ENCODE peak calls at places on chromosomes 4 and X, in four cellular contexts. C is kidney, I is iPS-NIHi11, H is WTC11. K is an unnamed sample.

GRCh38 chr4:85233516-85233915 is 241.4 kb upstream of the ARHGAP24 start:
- DNase-seq in I (no peak), C (no peak), H (no peak), K (no peak)

GRCh38 chr4:7911044-7911578 is 28.6 kb downstream of the AFAP1 start:
- DNase-seq in C (peak), H (peak), I (peak), K (no peak)

GRCh38 chr4:107391630-107392028 is 328.4 kb downstream of the PAPSS1 start:
- DNase-seq in I (no peak), C (no peak), H (no peak), K (no peak)

GRCh38 chr4:108030332-108030731 is 40.6 kb downstream of the HADH start:
- DNase-seq in I (peak), C (no peak), H (peak), K (no peak)

GRCh38 chr4:147948336-147948735 is 216.4 kb downstream of the ARHGAP10 start:
- DNase-seq in I (no peak), C (no peak), H (no peak), K (no peak)

GRCh38 chrX:136589966-136590365 is 58.0 kb downstream of the VGLL1 start:
- DNase-seq in I (no peak), H (no peak), C (no peak), K (no peak)

GRCh38 chrX:48589482-48590162 is 7.7 kb upstream of the WDR13 start:
- DNase-seq in H (no peak), I (no peak), C (peak), K (no peak)

GRCh38 chrX:23799469-23800065 is 16.6 kb downstream of the SAT1 start:
- DNase-seq in H (no peak), I (no peak), C (no peak), K (no peak)

GRCh38 chr4:129129143-129129542 is 33.2 kb downstream of the C4orf33 start:
- DNase-seq in H (no peak), C (no peak), I (no peak), K (no peak)

GRCh38 chr4:2246384-2247127 is 4.6 kb upstream of the HAUS3 start:
- DNase-seq in C (peak), H (no peak), I (no peak), K (peak)

GRCh38 chrX:38860106-38861013 is 59.1 kb downstream of the MID1IP1 start:
- DNase-seq in C (no peak), H (no peak), I (no peak), K (no peak)

GRCh38 chrX:150483576-150483975 is 84.8 kb upstream of the MTM1 start:
- DNase-seq in H (no peak), C (no peak), I (no peak), K (no peak)

GRCh38 chr4:152359208-152360044 is 176.5 kb downstream of the FBXW7 start:
- DNase-seq in H (no peak), C (no peak), I (no peak), K (no peak)

GRCh38 chr4:10023806-10024205 is 2.5 kb upstream of the SLC2A9 start:
- DNase-seq in C (no peak), I (no peak), H (no peak), K (no peak)

GRCh38 chr4:158807696-158808095 is 38.9 kb downstream of the FNIP2 start:
- DNase-seq in H (no peak), C (no peak), I (no peak), K (no peak)

GRCh38 chrX:72572248-72573157 is at the start of gene HDAC8:
- DNase-seq in H (peak), C (peak), I (peak), K (no peak)

GRCh38 chr4:88807499-88807898 is 109.9 kb upstream of the NAP1L5 start:
- DNase-seq in H (no peak), C (no peak), I (no peak), K (no peak)

GRCh38 chrX:13933851-13934250 is 95.8 kb downstream of the GEMIN8 start:
- DNase-seq in H (no peak), I (no peak), C (no peak), K (no peak)

GRCh38 chr4:67103001-67103737 is 442.1 kb downstream of the CENPC start:
- DNase-seq in I (no peak), H (no peak), C (no peak), K (no peak)

GRCh38 chr4:37632836-37633235 is 53.3 kb downstream of the RELL1 start:
- DNase-seq in I (no peak), C (no peak), H (no peak), K (no peak)

GRCh38 chr4:118417325-118417724 is 64.5 kb upstream of the PRSS12 start:
- DNase-seq in H (no peak), C (no peak), I (no peak), K (no peak)

GRCh38 chr4:2412534-2412884 is 5.9 kb downstream of the ZFYVE28 start:
- DNase-seq in I (no peak), C (no peak), H (no peak), K (no peak)

GRCh38 chr4:834368-835147 is 8.6 kb upstream of the CPLX1 start:
- DNase-seq in I (peak), C (peak), H (no peak), K (peak)

GRCh38 chrX:134186362-134187121 is 50.4 kb upstream of the CCDC160 start:
- DNase-seq in C (no peak), I (no peak), H (no peak), K (no peak)

GRCh38 chr4:87037921-87038320 is 103.1 kb downstream of the AFF1 start:
- DNase-seq in C (no peak), I (no peak), H (no peak), K (no peak)

GRCh38 chr4:184573701-184574100 is 75.5 kb downstream of the CASP3 start:
- DNase-seq in H (no peak), I (no peak), C (no peak), K (no peak)

GRCh38 chrX:10415704-10416001 is 204.7 kb downstream of the MID1 start:
- DNase-seq in I (no peak), H (no peak), C (no peak), K (no peak)

GRCh38 chr4:91298156-91298700 is 1005.5 kb upstream of the GRID2 start:
- DNase-seq in I (no peak), C (no peak), H (no peak), K (no peak)

GRCh38 chr4:80125252-80126177 is 52.5 kb upstream of the ANTXR2 start:
- DNase-seq in H (no peak), C (no peak), I (no peak), K (no peak)

GRCh38 chrX:644304-645023 is 13.9 kb downstream of the SHOX start:
- DNase-seq in H (peak), I (peak), C (no peak), K (no peak)

GRCh38 chrX:47179221-47179927 is 14.3 kb upstream of the UBA1 start:
- DNase-seq in H (no peak), C (peak), I (no peak), K (peak)

GRCh38 chr4:41611881-41612871 is 74.2 kb downstream of the LIMCH1 start:
- DNase-seq in H (peak), I (peak), C (peak), K (no peak)

GRCh38 chr4:168609369-168609768 is 112.5 kb downstream of the PALLD start:
- DNase-seq in I (no peak), C (no peak), H (no peak), K (no peak)

K was measured in chondrocyte.